ENCODE peak calls at places on chromosomes 16 and 17, in seven cellular contexts. K is HepG2, T is HCT116, P is SK-N-SH, F is K562, X is GM12878, O is H1. D is an unnamed sample.

GRCh38 chr17:64118452-64118979 is 11.4 kb downstream of the ERN1 start:
- DNase-seq in K (no peak), T (no peak), P (no peak), F (peak), X (no peak), O (no peak), D (no peak)

GRCh38 chr16:24737391-24737871 is 8.0 kb downstream of the TNRC6A start:
- DNase-seq in K (peak), T (no peak), P (no peak), F (no peak), X (no peak), O (no peak), D (no peak)

GRCh38 chr16:46427340-46428107 is 193.7 kb downstream of the SHCBP1 start:
- DNase-seq in K (no peak), T (no peak), P (no peak), F (no peak), X (no peak), O (no peak), D (no peak)

GRCh38 chr17:33169580-33170285 is 123.4 kb downstream of the ASIC2 start:
- DNase-seq in K (no peak), T (no peak), P (no peak), F (no peak), X (no peak), O (no peak), D (no peak)

GRCh38 chr16:743794-744500 is 3.1 kb upstream of the CIAO3 start:
- DNase-seq in K (no peak), T (no peak), P (peak), F (peak), X (no peak), O (no peak), D (no peak)

GRCh38 chr17:16880843-16881230 is 91.1 kb downstream of the TNFRSF13B start:
- DNase-seq in K (no peak), T (no peak), P (no peak), F (no peak), X (no peak), O (no peak), D (no peak)

GRCh38 chr16:88781140-88782077 is 3.6 kb downstream of the PIEZO1 start:
- DNase-seq in K (no peak), T (no peak), P (no peak), F (peak), X (no peak), O (no peak), D (no peak)

GRCh38 chr16:62137991-62138390 is 101.8 kb upstream of the CDH8 start:
- DNase-seq in K (no peak), T (no peak), P (no peak), F (no peak), X (no peak), O (no peak), D (no peak)

GRCh38 chr16:2090819-2091721 is 43.3 kb downstream of the TSC2 start:
- DNase-seq in K (no peak), T (peak), P (peak), F (peak), X (no peak), O (peak), D (no peak)

GRCh38 chr17:57406131-57406980 is 150.0 kb downstream of the MSI2 start:
- DNase-seq in K (peak), T (no peak), P (no peak), F (no peak), X (no peak), O (no peak), D (no peak)

GRCh38 chr16:89137666-89138512 is 33.7 kb upstream of the CDH15 start:
- DNase-seq in K (no peak), T (no peak), P (no peak), F (no peak), X (no peak), O (no peak), D (no peak)

GRCh38 chr16:31505483-31505882 is 2.7 kb downstream of the RUSF1 start:
- DNase-seq in K (no peak), T (no peak), P (no peak), F (no peak), X (peak), O (no peak), D (no peak)

GRCh38 chr16:68893710-68894705 is 50.7 kb downstream of the TANGO6 start:
- DNase-seq in K (peak), T (no peak), P (no peak), F (no peak), X (no peak), O (no peak), D (peak)

GRCh38 chr16:66382966-66383299 is 16.4 kb downstream of the CDH5 start:
- DNase-seq in K (peak), T (no peak), P (no peak), F (no peak), X (no peak), O (no peak), D (no peak)

GRCh38 chr17:1347681-1348318 is 52.2 kb downstream of the YWHAE start:
- DNase-seq in K (no peak), T (no peak), P (no peak), F (no peak), X (no peak), O (no peak), D (no peak)

GRCh38 chr16:65964752-65965151 is 401.7 kb upstream of the CDH5 start:
- DNase-seq in K (no peak), T (no peak), P (no peak), F (no peak), X (no peak), O (no peak), D (no peak)

GRCh38 chr17:4310349-4311060 is 46.7 kb upstream of the ANKFY1 start:
- DNase-seq in K (peak), T (no peak), P (no peak), F (no peak), X (no peak), O (no peak), D (no peak)

GRCh38 chr16:30740364-30741251 is 7.6 kb upstream of the PHKG2 start:
- DNase-seq in K (no peak), T (peak), P (no peak), F (peak), X (no peak), O (no peak), D (peak)

GRCh38 chr17:10162034-10162433 is 36.4 kb downstream of the GAS7 start:
- DNase-seq in K (no peak), T (no peak), P (no peak), F (no peak), X (no peak), O (no peak), D (no peak)

GRCh38 chr17:17077861-17078732 is 35.8 kb downstream of the MPRIP start:
- DNase-seq in K (peak), T (no peak), P (no peak), F (no peak), X (no peak), O (no peak), D (no peak)

GRCh38 chr17:17142556-17142955 is 63.6 kb downstream of the PLD6 start:
- DNase-seq in K (no peak), T (no peak), P (no peak), F (no peak), X (no peak), O (no peak), D (no peak)

GRCh38 chr16:73023320-73023719 is 24.6 kb downstream of the ZFHX3 start:
- DNase-seq in K (no peak), T (no peak), P (no peak), F (no peak), X (no peak), O (no peak), D (no peak)

GRCh38 chr16:79898703-79899102 is 298.2 kb upstream of the MAF start:
- DNase-seq in K (no peak), T (no peak), P (no peak), F (no peak), X (no peak), O (no peak), D (no peak)

GRCh38 chr16:1902547-1903219 is 15.5 kb downstream of the HS3ST6 start:
- DNase-seq in K (no peak), T (no peak), P (peak), F (no peak), X (no peak), O (no peak), D (no peak)

DNA sequence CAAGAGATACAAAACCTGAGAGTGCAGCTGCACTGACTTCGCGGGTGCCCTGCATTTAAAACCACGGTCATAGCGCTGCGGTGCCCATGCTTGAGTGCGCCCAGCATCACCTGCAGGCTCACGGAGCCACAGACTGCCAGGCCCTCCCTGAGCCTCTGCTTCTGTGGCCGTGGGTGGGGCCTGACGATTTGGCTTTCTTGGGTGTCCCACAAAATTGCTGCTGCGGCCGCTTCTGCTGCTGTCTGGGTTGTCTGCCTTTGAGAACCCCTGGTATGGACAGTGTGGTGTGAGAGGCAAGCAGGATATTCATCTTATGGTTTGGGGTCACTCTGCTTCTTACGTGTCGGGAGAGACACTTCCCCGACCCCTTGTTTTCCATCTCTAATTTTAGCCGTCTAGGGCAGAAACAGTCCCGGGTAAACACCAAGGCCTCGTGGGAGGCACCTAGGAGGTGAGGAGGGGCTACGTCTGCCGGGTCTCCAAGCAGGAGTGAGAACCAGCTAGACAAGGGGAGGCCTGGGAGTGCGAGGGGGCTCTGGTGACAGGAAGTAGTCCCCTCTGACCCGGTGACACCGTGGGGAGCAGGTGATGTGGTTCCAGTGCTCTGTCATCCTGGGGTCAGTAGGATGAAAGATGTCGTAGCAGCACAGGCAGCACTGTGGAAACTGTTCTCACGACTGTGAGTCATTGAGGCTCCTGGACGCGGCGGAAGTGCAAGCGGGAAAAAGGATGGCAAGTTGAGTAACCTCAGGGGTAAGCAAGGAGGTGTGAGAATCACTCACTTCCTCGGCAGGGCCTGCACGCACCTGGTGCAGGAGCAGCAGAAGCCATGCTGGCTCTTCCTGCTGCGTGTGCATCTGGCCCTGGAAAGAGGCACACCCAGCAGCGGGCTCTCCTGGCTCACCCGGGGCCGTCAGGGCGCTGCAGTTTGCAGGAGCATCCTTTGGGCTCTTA is 176.3 kb downstream of the RPTOR start:
- DNase-seq in K (no peak), T (no peak), P (no peak), F (no peak), X (no peak), O (no peak), D (no peak)
- TF ChIP-seq JUND in K (no peak), T (no peak), P (no peak), F (no peak), X (no peak), O (no peak), D (no peak)

GRCh38 chr17:35214631-35215273 is 20.6 kb upstream of the SLC35G3 start:
- DNase-seq in K (no peak), T (no peak), P (no peak), F (no peak), X (peak), O (no peak), D (no peak)
- TF ChIP-seq JUND in K (no peak), T (no peak), P (no peak), F (no peak), X (no peak), O (no peak), D (no peak)

GRCh38 chr16:51181495-51181795 is 30.4 kb upstream of the SALL1 start:
- DNase-seq in K (no peak), T (no peak), P (no peak), F (no peak), X (no peak), O (peak), D (no peak)

GRCh38 chr16:51184702-51185433 is 33.8 kb upstream of the SALL1 start:
- DNase-seq in K (no peak), T (no peak), P (no peak), F (no peak), X (no peak), O (no peak), D (no peak)

GRCh38 chr16:51175081-51175480 is 24.0 kb upstream of the SALL1 start:
- DNase-seq in K (no peak), T (no peak), P (no peak), F (no peak), X (no peak), O (no peak), D (no peak)

GRCh38 chr16:51180719-51181494 is 29.8 kb upstream of the SALL1 start:
- DNase-seq in K (no peak), T (no peak), P (no peak), F (no peak), X (no peak), O (no peak), D (no peak)
- TF ChIP-seq JUND in K (no peak), T (no peak), P (no peak), F (no peak), X (no peak), O (no peak), D (no peak)

DNA sequence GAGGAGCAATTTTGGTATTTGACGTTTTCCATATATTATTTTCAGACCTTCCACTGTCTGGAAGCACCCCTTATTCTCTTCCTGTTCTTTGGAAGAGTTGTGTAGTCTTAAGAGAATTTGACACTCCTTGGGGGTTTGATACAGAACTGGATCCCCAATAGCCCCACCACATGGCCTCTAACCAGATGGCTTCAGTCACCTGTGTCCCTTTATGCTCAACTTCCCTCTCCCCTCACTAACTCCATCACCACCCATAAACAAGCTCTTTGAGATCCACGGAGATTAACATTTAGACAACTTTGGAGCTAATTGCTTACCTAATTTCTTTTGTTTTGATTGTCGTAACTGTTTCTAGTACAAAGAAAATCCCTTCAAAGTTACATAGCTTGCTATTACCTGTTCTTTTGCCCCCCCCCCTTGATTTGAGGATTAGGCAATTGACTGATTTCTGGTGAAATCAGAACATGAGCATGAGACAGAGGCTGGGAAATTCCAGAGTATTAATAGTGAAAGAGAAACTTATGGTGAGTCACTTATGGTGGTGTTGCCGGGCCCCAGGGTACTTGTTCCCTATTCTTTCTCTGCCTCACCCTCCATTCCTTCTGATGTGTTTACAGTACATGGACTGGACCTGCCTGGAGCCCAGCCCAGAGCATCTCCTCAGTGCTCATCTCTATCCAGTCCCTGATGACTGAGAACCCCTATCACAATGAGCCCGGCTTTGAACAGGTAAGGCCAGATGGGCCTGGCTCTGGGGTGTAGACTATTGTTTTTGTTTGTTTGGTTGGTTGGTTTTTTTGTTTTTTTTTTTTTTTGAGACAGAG is 7.5 kb downstream of the UBE2Z start:
- DNase-seq in K (no peak), T (no peak), P (no peak), F (no peak), X (peak), O (no peak), D (no peak)
- TF ChIP-seq JUND in K (no peak), T (no peak), P (peak), F (no peak), X (peak), O (no peak), D (no peak)

GRCh38 chr16:78133919-78134318 is 34.5 kb downstream of the WWOX start:
- DNase-seq in K (peak), T (no peak), P (no peak), F (no peak), X (no peak), O (no peak), D (peak)
- TF ChIP-seq JUND in K (no peak), T (no peak), P (no peak), F (no peak), X (no peak), O (no peak), D (no peak)

DNA sequence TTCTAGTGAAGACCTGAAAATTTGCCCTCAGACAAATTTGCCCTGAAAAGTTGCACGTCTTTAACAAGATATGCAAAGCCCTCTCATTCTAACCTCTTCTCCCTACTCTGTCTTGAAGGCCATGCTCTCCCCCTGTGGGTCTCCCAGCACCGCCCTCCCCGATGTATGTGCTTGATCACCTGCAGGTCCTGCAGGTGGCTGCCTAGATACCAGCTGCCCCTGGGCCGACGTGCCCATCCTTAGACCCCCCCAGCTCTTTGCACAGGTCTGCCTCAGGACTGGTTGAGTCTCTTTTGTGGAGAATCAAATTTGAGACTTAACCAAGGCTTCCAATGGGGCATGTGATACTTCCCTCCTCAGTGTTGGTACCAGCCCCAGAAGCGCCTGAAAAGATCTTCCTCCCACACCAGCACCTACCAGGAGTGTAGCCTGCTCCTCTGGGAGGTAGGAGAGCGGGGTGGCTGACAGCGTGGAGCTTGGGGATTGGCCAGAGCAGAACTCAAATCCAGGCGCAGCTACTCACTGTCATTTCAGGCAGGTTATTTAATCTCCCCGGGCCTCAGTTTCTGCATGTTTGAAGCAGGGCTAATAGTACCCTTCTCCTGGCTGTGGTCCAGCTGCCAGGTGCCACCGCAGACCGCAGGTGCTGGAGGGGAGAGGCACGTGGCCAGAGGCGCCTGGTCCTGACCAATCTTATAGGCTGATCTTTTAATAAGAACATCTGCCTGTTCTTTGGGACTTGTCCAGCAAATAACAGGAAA is 4.5 kb upstream of the MRPL38 start:
- DNase-seq in K (no peak), T (no peak), P (no peak), F (no peak), X (no peak), O (no peak), D (no peak)
- TF ChIP-seq JUND in K (no peak), T (no peak), P (no peak), F (no peak), X (no peak), O (no peak), D (no peak)

GRCh38 chr17:54891176-54891821 is 9.4 kb upstream of the TOM1L1 start:
- DNase-seq in K (peak), T (peak), P (peak), F (peak), X (no peak), O (no peak), D (peak)
- TF ChIP-seq JUND in K (no peak), T (no peak), P (peak), F (peak), X (no peak), O (peak), D (no peak)

DNA sequence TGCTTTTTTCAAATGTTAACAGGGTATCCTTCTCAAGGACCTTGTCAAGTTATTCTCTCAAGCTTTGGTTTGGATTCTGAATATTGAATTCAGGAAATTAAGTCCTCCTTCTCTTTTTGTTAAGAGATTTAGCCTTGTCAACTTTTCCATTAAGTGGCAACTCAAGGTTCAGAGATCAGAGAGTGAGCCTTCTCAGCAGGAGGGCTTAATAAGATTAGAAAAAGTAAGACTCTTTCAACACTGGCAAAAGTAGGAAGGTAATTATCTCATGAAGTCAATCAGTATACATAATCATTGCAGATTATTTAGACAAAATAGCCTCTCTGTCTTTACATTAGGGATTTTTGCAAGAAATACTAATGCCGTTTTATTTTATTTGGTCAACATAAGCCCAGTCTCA is 330.7 kb downstream of the KIF2B start:
- DNase-seq in K (no peak), T (no peak), P (no peak), F (no peak), X (no peak), O (no peak), D (no peak)
- TF ChIP-seq JUND in K (no peak), T (no peak), P (no peak), F (no peak), X (no peak), O (no peak), D (no peak)

D was measured in T47D.